ENCODE peak calls at places on chromosome 4, in ten cellular contexts. N is fibroblast of pulmonary artery, J is choroid plexus epithelial cell, Z is endodermal cell, S is HCT116, G is mucosa of descending colon, A is ovary, M is endothelial cell, R is AG10803, I is fibroblast of lung. D is an unnamed sample.

GRCh38 chr4:81648576-81649272 is 177.0 kb upstream of the RASGEF1B start:
- DNase-seq in N (peak; percentile 51), J (peak; percentile 35), Z (no peak), S (no peak), G (no peak), A (no peak), M (no peak), R (no peak), I (no peak), D (no peak)

GRCh38 chr4:3531306-3531886 is 826 bp downstream of the LRPAP1 start:
- DNase-seq in N (peak; percentile 8), J (peak; percentile 17), Z (no peak), S (no peak), G (no peak), A (no peak), M (no peak), R (peak; percentile 4), I (peak; percentile 3), D (no peak)

GRCh38 chr4:25792200-25792791 is 70.5 kb downstream of the SEL1L3 start:
- DNase-seq in N (peak; percentile 23), J (peak; percentile 31), Z (peak; percentile 87), S (peak; percentile 51), G (peak; percentile 56), A (no peak), M (peak; percentile 58), R (no peak), I (no peak), D (no peak)

GRCh38 chr4:156144961-156145360 is 191.3 kb upstream of the CTSO start:
- DNase-seq in N (no peak), J (no peak), Z (no peak), S (no peak), G (no peak), A (no peak), M (no peak), R (no peak), I (no peak), D (no peak)

GRCh38 chr4:77734928-77735327 is 84.2 kb downstream of the CNOT6L start:
- DNase-seq in N (peak; percentile 50), J (peak; percentile 90), Z (peak; percentile 50), S (no peak), G (no peak), A (no peak), M (no peak), R (peak; percentile 31), I (peak; percentile 71), D (no peak)

GRCh38 chr4:28523791-28524190 is 1663.2 kb downstream of the STIM2 start:
- DNase-seq in N (no peak), J (no peak), Z (no peak), S (no peak), G (no peak), A (no peak), M (no peak), R (no peak), I (no peak), D (no peak)

GRCh38 chr4:99828477-99828876 is 11.8 kb downstream of the DAPP1 start:
- DNase-seq in N (no peak), J (no peak), Z (no peak), S (no peak), G (no peak), A (no peak), M (no peak), R (no peak), I (no peak), D (no peak)

GRCh38 chr4:116346750-116347149 is 738.6 kb downstream of the TRAM1L1 start:
- DNase-seq in N (no peak), J (no peak), Z (no peak), S (no peak), G (no peak), A (no peak), M (no peak), R (no peak), I (no peak), D (no peak)

GRCh38 chr4:90120037-90120436 is 7.2 kb upstream of the CCSER1 start:
- DNase-seq in N (no peak), J (no peak), Z (peak; percentile 55), S (no peak), G (no peak), A (no peak), M (no peak), R (no peak), I (no peak), D (no peak)
- TF ChIP-seq CTCF in N (no peak), J (no peak), Z (peak; percentile 52), S (peak; percentile 40), G (no peak), A (no peak), M (no peak), R (no peak), I (no peak), D (peak; percentile 18)

GRCh38 chr4:89486042-89486441 is 178.4 kb upstream of the GPRIN3 start:
- DNase-seq in N (peak; percentile 75), J (peak; percentile 78), Z (no peak), S (no peak), G (no peak), A (no peak), M (no peak), R (peak; percentile 42), I (peak; percentile 74), D (no peak)
- TF ChIP-seq CTCF in N (peak; percentile 62), J (peak; percentile 61), Z (peak; percentile 53), S (peak; percentile 17), G (no peak), A (no peak), M (no peak), R (peak; percentile 65), I (peak; percentile 62), D (no peak)

GRCh38 chr4:139658185-139658584 is 7.4 kb upstream of the MGST2 start:
- DNase-seq in N (peak; percentile 9), J (no peak), Z (peak; percentile 81), S (no peak), G (no peak), A (no peak), M (no peak), R (no peak), I (no peak), D (no peak)
- TF ChIP-seq CTCF in N (no peak), J (no peak), Z (no peak), S (no peak), G (no peak), A (no peak), M (no peak), R (no peak), I (no peak), D (no peak)

GRCh38 chr4:78762529-78762928 is 13.6 kb upstream of the BMP2K start:
- DNase-seq in N (no peak), J (no peak), Z (no peak), S (no peak), G (no peak), A (no peak), M (no peak), R (no peak), I (no peak), D (no peak)
- TF ChIP-seq CTCF in N (no peak), J (no peak), Z (no peak), S (no peak), G (no peak), A (no peak), M (no peak), R (no peak), I (no peak), D (no peak)

GRCh38 chr4:88818650-88819470 is 121.2 kb upstream of the NAP1L5 start:
- DNase-seq in N (peak; percentile 70), J (peak; percentile 75), Z (peak; percentile 79), S (peak; percentile 31), G (peak; percentile 62), A (peak; percentile 44), M (peak; percentile 46), R (peak; percentile 44), I (peak; percentile 66), D (peak; percentile 25)
- TF ChIP-seq CTCF in N (peak; percentile 57), J (peak; percentile 81), Z (peak; percentile 83), S (peak; percentile 60), G (no peak), A (peak; percentile 52), M (no peak), R (peak; percentile 62), I (peak; percentile 61), D (peak; percentile 52)

GRCh38 chr4:125198916-125199315 is 115.8 kb upstream of the FAT4 start:
- DNase-seq in N (peak; percentile 54), J (no peak), Z (no peak), S (no peak), G (no peak), A (no peak), M (no peak), R (peak; percentile 21), I (peak; percentile 6), D (no peak)

DNA sequence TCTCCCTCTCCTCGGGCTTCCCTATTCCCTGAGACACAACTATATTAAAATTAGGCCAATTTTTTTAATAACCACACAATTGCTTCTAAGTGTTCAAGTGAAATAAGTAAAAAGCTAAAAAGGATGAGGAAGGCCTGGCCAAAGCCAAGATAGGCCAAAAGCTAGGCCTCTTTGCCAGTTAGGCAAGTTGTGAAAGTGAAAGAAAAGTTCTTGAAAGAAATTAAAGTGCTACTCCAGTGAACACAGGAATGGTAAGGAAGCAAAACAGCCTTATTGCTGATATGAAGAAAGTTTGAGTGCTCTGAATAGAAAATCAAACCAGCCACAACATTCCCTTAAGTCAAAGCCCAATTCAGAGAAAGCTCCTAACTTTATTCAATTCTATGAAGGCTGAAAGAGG is 114.2 kb upstream of the FAT4 start:
- DNase-seq in N (no peak), J (no peak), Z (no peak), S (no peak), G (no peak), A (no peak), M (no peak), R (no peak), I (no peak), D (no peak)
- TF ChIP-seq CTCF in N (no peak), J (no peak), Z (no peak), S (no peak), G (no peak), A (no peak), M (no peak), R (no peak), I (no peak), D (no peak)

GRCh38 chr4:140755811-140756291 is 334 bp downstream of the TBC1D9 start:
- DNase-seq in N (peak; percentile 54), J (peak; percentile 55), Z (peak; percentile 84), S (no peak), G (peak; percentile 72), A (peak; percentile 75), M (peak; percentile 64), R (peak; percentile 54), I (peak; percentile 40), D (peak; percentile 56)

GRCh38 chr4:140757220-140757607 is 1.0 kb upstream of the TBC1D9 start:
- DNase-seq in N (no peak), J (no peak), Z (no peak), S (no peak), G (no peak), A (no peak), M (no peak), R (no peak), I (no peak), D (no peak)

GRCh38 chr4:140752669-140753068 is 3.5 kb downstream of the TBC1D9 start:
- DNase-seq in N (no peak), J (no peak), Z (no peak), S (no peak), G (no peak), A (no peak), M (no peak), R (no peak), I (no peak), D (no peak)

GRCh38 chr4:140754918-140755810 is 1.0 kb downstream of the TBC1D9 start:
- DNase-seq in N (peak; percentile 27), J (peak; percentile 24), Z (no peak), S (no peak), G (no peak), A (no peak), M (no peak), R (no peak), I (no peak), D (no peak)

GRCh38 chr4:140756292-140757219 is at the start of gene TBC1D9:
- DNase-seq in N (peak; percentile 82), J (peak; percentile 80), Z (peak; percentile 97), S (peak; percentile 86), G (peak; percentile 82), A (peak; percentile 84), M (peak; percentile 85), R (peak; percentile 78), I (peak; percentile 70), D (peak; percentile 88)
- TF ChIP-seq CTCF in N (no peak), J (peak; percentile 0), Z (peak; percentile 39), S (no peak), G (no peak), A (no peak), M (no peak), R (no peak), I (peak; percentile 2), D (no peak)